ENCODE peak calls at places on chromosomes 2 and 18, in seven cellular contexts. Z is cardiac fibroblast; Y is T-helper 2 cell; B is GM10248; O is ELR; E is fibroblast of lung; U is activated CD4-positive, alpha-beta T cell treated with anti-CD3 and anti-CD28 coated beads, Interleukin-2, amount 50 U/mL, for 48 hours. X is an unnamed sample.
A peak's percentile ranks its signal among the peaks of the same experiment; 100 is the strongest.

GRCh38 chr2:13652531-13653313 is 936.0 kb downstream of the TRIB2 start:
- DNase-seq in Z (no peak), Y (no peak), B (no peak), O (peak; percentile 89), E (peak; percentile 50), U (no peak), X (peak; percentile 77)

GRCh38 chr18:68402784-68403183 is 312.1 kb downstream of the TMX3 start:
- DNase-seq in Z (no peak), Y (no peak), B (no peak), O (no peak), E (no peak), U (no peak), X (no peak)

GRCh38 chr2:177275041-177275440 is 10.5 kb upstream of the NFE2L2 start:
- DNase-seq in Z (peak; percentile 89), Y (no peak), B (no peak), O (no peak), E (peak; percentile 96), U (no peak), X (peak; percentile 71)

GRCh38 chr2:20682166-20682565 is 15.2 kb downstream of the GDF7 start:
- DNase-seq in Z (no peak), Y (no peak), B (no peak), O (peak; percentile 29), E (no peak), U (no peak), X (no peak)

GRCh38 chr2:50879457-50879856 is 152.5 kb downstream of the NRXN1 start:
- DNase-seq in Z (no peak), Y (no peak), B (no peak), O (no peak), E (no peak), U (no peak), X (no peak)

GRCh38 chr2:233349005-233349998 is 5.0 kb upstream of the DGKD start:
- DNase-seq in Z (peak; percentile 31), Y (no peak), B (peak; percentile 74), O (no peak), E (peak; percentile 28), U (no peak), X (peak; percentile 17)

GRCh38 chr18:154151-154550 is 4.2 kb upstream of the USP14 start:
- DNase-seq in Z (peak; percentile 24), Y (no peak), B (no peak), O (peak; percentile 4), E (peak; percentile 37), U (no peak), X (peak; percentile 1)

GRCh38 chr2:202486351-202486750 is 110.2 kb downstream of the BMPR2 start:
- DNase-seq in Z (no peak), Y (no peak), B (no peak), O (no peak), E (no peak), U (no peak), X (no peak)

GRCh38 chr2:158457092-158457825 is 507 bp downstream of the PKP4 start:
- DNase-seq in Z (peak; percentile 67), Y (peak; percentile 62), B (peak; percentile 63), O (peak; percentile 76), E (peak; percentile 63), U (peak; percentile 67), X (no peak)

GRCh38 chr2:85642725-85643124 is 25.3 kb downstream of the SFTPB start:
- DNase-seq in Z (no peak), Y (peak; percentile 84), B (no peak), O (no peak), E (no peak), U (peak; percentile 21), X (no peak)

GRCh38 chr2:208890486-208890885 is 483.9 kb downstream of the PTH2R start:
- DNase-seq in Z (no peak), Y (no peak), B (no peak), O (no peak), E (no peak), U (no peak), X (no peak)

GRCh38 chr2:144510206-144510991 is 9.5 kb downstream of the ZEB2 start:
- DNase-seq in Z (peak; percentile 68), Y (peak; percentile 85), B (no peak), O (peak; percentile 92), E (peak; percentile 72), U (no peak), X (no peak)